ENCODE peak calls at places on chromosome 18, in four cellular contexts. S, M, C and K are unnamed samples. For H3K36me3, the result is how much of the 10 kb centered on the place peaks cover.

GRCh38 chr18:39448942-39449341 is 1883.3 kb upstream of the CELF4 start:
- DNase-seq in S (peak), M (no peak), C (no peak), K (no peak)

GRCh38 chr18:9137168-9138066 is 836 bp downstream of the ANKRD12 start:
- DNase-seq in S (peak), M (peak), C (peak), K (no peak)

GRCh38 chr18:55585586-55586521 is 2.1 kb downstream of the TCF4 start:
- DNase-seq in S (peak), M (no peak), C (no peak), K (no peak)

GRCh38 chr18:9191658-9192256 is 55.2 kb downstream of the ANKRD12 start:
- DNase-seq in S (no peak), M (no peak), C (no peak), K (no peak)

GRCh38 chr18:62279561-62279960 is 45.5 kb upstream of the TNFRSF11A start:
- DNase-seq in S (no peak), M (no peak), C (no peak), K (no peak)

GRCh38 chr18:32698148-32698547 is 74.7 kb downstream of the KLHL14 start:
- DNase-seq in S (no peak), M (no peak), C (no peak), K (no peak)

GRCh38 chr18:1680108-1680507 is 775.4 kb downstream of the ADCYAP1 start:
- DNase-seq in S (no peak), M (no peak), C (no peak), K (no peak)

GRCh38 chr18:9135912-9136314 is 668 bp upstream of the ANKRD12 start:
- DNase-seq in S (peak), M (no peak), C (no peak), K (no peak)

GRCh38 chr18:45617284-45617683 is 2.0 kb downstream of the SLC14A2 start:
- DNase-seq in S (peak), M (peak), C (no peak), K (no peak)

GRCh38 chr18:59631583-59632181 is 65.5 kb downstream of the CCBE1 start:
- DNase-seq in S (peak), M (no peak), C (no peak), K (peak)

GRCh38 chr18:74497308-74497640 is 1.1 kb downstream of the CNDP2 start:
- DNase-seq in S (no peak), M (no peak), C (no peak), K (no peak)

GRCh38 chr18:46097378-46097852 is 681 bp downstream of the ATP5F1A start:
- DNase-seq in S (no peak), M (no peak), C (peak), K (no peak)

GRCh38 chr18:61851940-61852451 is 40.8 kb downstream of the RNF152 start:
- DNase-seq in S (peak), M (no peak), C (no peak), K (no peak)

GRCh38 chr18:9000736-9001135 is 101.8 kb upstream of the NDUFV2 start:
- DNase-seq in S (peak), M (no peak), C (no peak), K (no peak)

GRCh38 chr18:21391074-21391673 is 149.1 kb downstream of the GREB1L start:
- DNase-seq in S (peak), M (no peak), C (no peak), K (no peak)

GRCh38 chr18:50051288-50051687 is 143.7 kb downstream of the MYO5B start:
- DNase-seq in S (peak), M (no peak), C (no peak), K (peak)

GRCh38 chr18:60541661-60542060 is 169.1 kb upstream of the MC4R start:
- DNase-seq in S (no peak), M (no peak), C (no peak), K (no peak)

GRCh38 chr18:75405341-75405740 is 22.2 kb downstream of the SMIM21 start:
- DNase-seq in S (no peak), M (no peak), C (no peak), K (no peak)

GRCh38 chr18:70365361-70365760 is 76.5 kb downstream of the SOCS6 start:
- DNase-seq in S (no peak), M (no peak), C (no peak), K (no peak)
- H3K27ac ChIP-seq in S (no peak), M (no peak), C (no peak), K (no peak)

DNA sequence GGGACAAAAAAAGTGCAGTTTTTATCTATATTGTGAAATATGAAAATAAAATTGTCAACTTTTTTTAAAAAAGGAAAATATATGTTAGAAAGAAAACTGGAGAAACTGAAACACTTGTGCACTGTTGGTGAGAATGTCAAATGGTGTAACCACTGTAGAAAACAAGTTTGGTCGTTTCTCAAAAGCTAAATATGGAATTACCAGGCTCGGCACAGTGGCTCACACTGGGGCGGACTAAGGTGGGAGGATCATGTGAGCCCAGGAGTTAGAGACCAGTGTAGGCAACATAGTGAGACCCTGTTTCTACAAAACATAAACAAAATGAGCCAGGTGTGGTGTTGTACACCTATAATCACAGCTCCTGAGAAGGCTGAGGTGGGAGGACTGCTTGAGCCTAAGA is 21.7 kb downstream of the LPIN2 start:
- DNase-seq in S (no peak), M (no peak), C (no peak), K (no peak)
- H3K36me3 ChIP-seq in S (under half), M (under half), C (under half), K (under half)

GRCh38 chr18:7038330-7038846 is 79.2 kb downstream of the LAMA1 start:
- DNase-seq in S (peak), M (peak), C (no peak), K (peak)
- H3K27ac ChIP-seq in S (no peak), M (peak), C (no peak), K (no peak)

GRCh38 chr18:79924814-79925655 is 26.4 kb downstream of the SLC66A2 start:
- DNase-seq in S (no peak), M (peak), C (no peak), K (no peak)
- H3K36me3 ChIP-seq in S (under half), M (under half), C (under half), K (under half)

GRCh38 chr18:79529296-79529695 is 133.6 kb downstream of the NFATC1 start:
- DNase-seq in S (no peak), M (peak), C (no peak), K (no peak)
- H3K27ac ChIP-seq in S (no peak), M (no peak), C (no peak), K (no peak)